ENCODE peak calls at places on chromosomes 7 and 10, in six cellular contexts. One of them, this sample, is unnamed.

GRCh38 chr10:31745612-31746376 is 182.8 kb downstream of the ARHGAP12 start:
- DNase-seq in breast epithelium: no peak
- DNase-seq in transverse colon: no peak
- DNase-seq in Panc1: peak; percentile 81
- DNase-seq in sigmoid colon: no peak
- DNase-seq in HCT116: peak; percentile 48
- DNase-seq in this sample: no peak

GRCh38 chr7:36986429-36987362 is 262.4 kb upstream of the AOAH start:
- DNase-seq in breast epithelium: no peak
- DNase-seq in Panc1: peak; percentile 27
- DNase-seq in sigmoid colon: no peak
- DNase-seq in HCT116: peak; percentile 34
- DNase-seq in transverse colon: peak; percentile 53
- DNase-seq in this sample: no peak

GRCh38 chr7:115094163-115094562 is 172.3 kb downstream of the MDFIC start:
- DNase-seq in Panc1: no peak
- DNase-seq in breast epithelium: no peak
- DNase-seq in HCT116: no peak
- DNase-seq in sigmoid colon: no peak
- DNase-seq in transverse colon: no peak
- DNase-seq in this sample: no peak

GRCh38 chr10:69928339-69928738 is 124.3 kb upstream of the MACROH2A2 start:
- DNase-seq in breast epithelium: no peak
- DNase-seq in transverse colon: no peak
- DNase-seq in sigmoid colon: no peak
- DNase-seq in HCT116: no peak
- DNase-seq in Panc1: no peak
- DNase-seq in this sample: no peak

GRCh38 chr7:155161690-155162089 is 91.6 kb downstream of the HTR5A start:
- DNase-seq in breast epithelium: no peak
- DNase-seq in transverse colon: no peak
- DNase-seq in Panc1: no peak
- DNase-seq in HCT116: no peak
- DNase-seq in sigmoid colon: no peak
- DNase-seq in this sample: no peak

GRCh38 chr7:30968747-30969603 is 5.2 kb downstream of the GHRHR start:
- DNase-seq in transverse colon: no peak
- DNase-seq in HCT116: no peak
- DNase-seq in sigmoid colon: peak; percentile 59
- DNase-seq in breast epithelium: no peak
- DNase-seq in Panc1: no peak
- DNase-seq in this sample: peak; percentile 74

GRCh38 chr10:96341219-96342182 is 17.3 kb downstream of the OPALIN start:
- DNase-seq in HCT116: no peak
- DNase-seq in transverse colon: no peak
- DNase-seq in Panc1: no peak
- DNase-seq in breast epithelium: no peak
- DNase-seq in sigmoid colon: no peak
- DNase-seq in this sample: no peak

GRCh38 chr7:47342646-47343045 is 239.3 kb downstream of the TNS3 start:
- DNase-seq in Panc1: no peak
- DNase-seq in transverse colon: peak; percentile 3
- DNase-seq in breast epithelium: no peak
- DNase-seq in sigmoid colon: no peak
- DNase-seq in HCT116: no peak
- DNase-seq in this sample: no peak

GRCh38 chr10:7410800-7411670 is at the start of gene SFMBT2:
- DNase-seq in sigmoid colon: peak; percentile 78
- DNase-seq in transverse colon: peak; percentile 59
- DNase-seq in Panc1: no peak
- DNase-seq in breast epithelium: no peak
- DNase-seq in HCT116: no peak
- DNase-seq in this sample: no peak

GRCh38 chr10:69479241-69479730 is 28.0 kb downstream of the TSPAN15 start:
- DNase-seq in Panc1: no peak
- DNase-seq in sigmoid colon: peak; percentile 85
- DNase-seq in transverse colon: no peak
- DNase-seq in HCT116: no peak
- DNase-seq in breast epithelium: no peak
- DNase-seq in this sample: no peak

GRCh38 chr10:129768437-129769355 is 195.4 kb downstream of the EBF3 start:
- DNase-seq in HCT116: no peak
- DNase-seq in Panc1: no peak
- DNase-seq in sigmoid colon: no peak
- DNase-seq in breast epithelium: peak; percentile 14
- DNase-seq in transverse colon: peak; percentile 4
- DNase-seq in this sample: peak; percentile 44

GRCh38 chr7:140512317-140513000 is 33.2 kb upstream of the MKRN1 start:
- DNase-seq in Panc1: no peak
- DNase-seq in transverse colon: peak; percentile 96
- DNase-seq in sigmoid colon: peak; percentile 72
- DNase-seq in HCT116: peak; percentile 27
- DNase-seq in breast epithelium: peak; percentile 30
- DNase-seq in this sample: no peak

GRCh38 chr10:78462728-78463228 is 429.1 kb downstream of the RPS24 start:
- DNase-seq in Panc1: no peak
- DNase-seq in HCT116: no peak
- DNase-seq in transverse colon: no peak
- DNase-seq in sigmoid colon: no peak
- DNase-seq in breast epithelium: no peak
- DNase-seq in this sample: no peak

GRCh38 chr7:134938141-134938540 is 48.2 kb upstream of the AGBL3 start:
- DNase-seq in transverse colon: no peak
- DNase-seq in HCT116: no peak
- DNase-seq in sigmoid colon: no peak
- DNase-seq in Panc1: no peak
- DNase-seq in breast epithelium: no peak
- DNase-seq in this sample: no peak

GRCh38 chr7:134941185-134941900 is 45.0 kb upstream of the AGBL3 start:
- DNase-seq in breast epithelium: peak; percentile 39
- DNase-seq in HCT116: no peak
- DNase-seq in transverse colon: no peak
- DNase-seq in Panc1: no peak
- DNase-seq in sigmoid colon: no peak
- DNase-seq in this sample: no peak

GRCh38 chr7:134940711-134941110 is 45.6 kb upstream of the AGBL3 start:
- DNase-seq in breast epithelium: no peak
- DNase-seq in sigmoid colon: no peak
- DNase-seq in transverse colon: no peak
- DNase-seq in HCT116: no peak
- DNase-seq in Panc1: no peak
- DNase-seq in this sample: no peak

GRCh38 chr7:134936893-134937520 is 49.3 kb upstream of the AGBL3 start:
- DNase-seq in transverse colon: no peak
- DNase-seq in HCT116: no peak
- DNase-seq in Panc1: no peak
- DNase-seq in breast epithelium: no peak
- DNase-seq in sigmoid colon: no peak
- DNase-seq in this sample: no peak

GRCh38 chr7:134939136-134939535 is 47.2 kb upstream of the AGBL3 start:
- DNase-seq in breast epithelium: no peak
- DNase-seq in sigmoid colon: no peak
- DNase-seq in Panc1: no peak
- DNase-seq in HCT116: no peak
- DNase-seq in transverse colon: no peak
- DNase-seq in this sample: no peak
- H3K27ac ChIP-seq in breast epithelium: peak overlapping the region; percentile 11
- H3K27ac ChIP-seq in sigmoid colon: peak overlapping the region; percentile 86
- H3K27ac ChIP-seq in Panc1: no peak overlapping the region
- H3K27ac ChIP-seq in HCT116: no peak overlapping the region
- H3K27ac ChIP-seq in transverse colon: no peak overlapping the region
- H3K27ac ChIP-seq in this sample: no peak overlapping the region

DNA sequence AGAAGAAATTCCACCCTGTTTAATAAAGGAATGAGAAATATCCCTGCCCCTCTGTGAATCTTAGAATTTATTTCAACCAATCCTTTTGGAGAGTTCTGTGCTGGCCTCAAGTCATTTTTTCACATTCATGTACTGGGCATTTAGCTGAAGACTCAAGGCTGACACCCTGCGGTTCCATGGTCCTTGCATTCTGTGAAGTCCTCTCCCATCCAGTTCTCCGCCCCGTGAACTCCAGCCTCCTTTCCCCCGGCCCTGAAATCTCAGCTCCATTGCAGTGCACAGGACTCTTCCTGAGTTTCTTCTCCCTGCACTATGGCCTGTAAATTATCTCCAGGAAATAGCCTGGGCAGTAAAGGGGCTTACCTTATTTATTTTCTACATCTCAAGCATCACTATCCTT is 183.0 kb upstream of the KCND2 start:
- DNase-seq in sigmoid colon: no peak
- DNase-seq in HCT116: peak; percentile 2
- DNase-seq in transverse colon: no peak
- DNase-seq in Panc1: no peak
- DNase-seq in breast epithelium: no peak
- DNase-seq in this sample: no peak
- TF ChIP-seq POLR2AphosphoS5 in sigmoid colon: no peak
- TF ChIP-seq POLR2AphosphoS5 in HCT116: no peak
- TF ChIP-seq POLR2AphosphoS5 in transverse colon: no peak
- TF ChIP-seq POLR2AphosphoS5 in Panc1: no peak
- TF ChIP-seq POLR2AphosphoS5 in breast epithelium: no peak
- TF ChIP-seq POLR2AphosphoS5 in this sample: no peak

GRCh38 chr7:73741600-73741999 is 3.0 kb upstream of the ABHD11 start:
- DNase-seq in sigmoid colon: no peak
- DNase-seq in breast epithelium: no peak
- DNase-seq in HCT116: no peak
- DNase-seq in transverse colon: no peak
- DNase-seq in Panc1: no peak
- DNase-seq in this sample: no peak
- H3K27ac ChIP-seq in sigmoid colon: no peak overlapping the region
- H3K27ac ChIP-seq in breast epithelium: peak overlapping the region; percentile 99
- H3K27ac ChIP-seq in HCT116: peak overlapping the region; percentile 94
- H3K27ac ChIP-seq in transverse colon: peak overlapping the region; percentile 98
- H3K27ac ChIP-seq in Panc1: peak overlapping the region; percentile 74
- H3K27ac ChIP-seq in this sample: peak overlapping the region; percentile 75

GRCh38 chr10:24944512-24945255 is 7.7 kb downstream of the PRTFDC1 start:
- DNase-seq in HCT116: peak; percentile 79
- DNase-seq in sigmoid colon: no peak
- DNase-seq in Panc1: no peak
- DNase-seq in breast epithelium: no peak
- DNase-seq in transverse colon: peak; percentile 69
- DNase-seq in this sample: no peak
- TF ChIP-seq POLR2AphosphoS5 in HCT116: peak; percentile 52
- TF ChIP-seq POLR2AphosphoS5 in sigmoid colon: no peak
- TF ChIP-seq POLR2AphosphoS5 in Panc1: no peak
- TF ChIP-seq POLR2AphosphoS5 in breast epithelium: no peak
- TF ChIP-seq POLR2AphosphoS5 in transverse colon: peak; percentile 44
- TF ChIP-seq POLR2AphosphoS5 in this sample: no peak

GRCh38 chr10:13842119-13842518 is 255.4 kb downstream of the PRPF18 start:
- DNase-seq in Panc1: no peak
- DNase-seq in sigmoid colon: no peak
- DNase-seq in transverse colon: no peak
- DNase-seq in HCT116: no peak
- DNase-seq in breast epithelium: no peak
- DNase-seq in this sample: peak; percentile 9

GRCh38 chr10:13837966-13838365 is 251.2 kb downstream of the PRPF18 start:
- DNase-seq in sigmoid colon: no peak
- DNase-seq in breast epithelium: no peak
- DNase-seq in Panc1: no peak
- DNase-seq in transverse colon: no peak
- DNase-seq in HCT116: no peak
- DNase-seq in this sample: no peak

GRCh38 chr10:13839030-13839429 is 252.3 kb downstream of the PRPF18 start:
- DNase-seq in breast epithelium: no peak
- DNase-seq in HCT116: no peak
- DNase-seq in transverse colon: no peak
- DNase-seq in Panc1: no peak
- DNase-seq in sigmoid colon: no peak
- DNase-seq in this sample: no peak

GRCh38 chr10:13840036-13840435 is 253.3 kb downstream of the PRPF18 start:
- DNase-seq in Panc1: no peak
- DNase-seq in sigmoid colon: no peak
- DNase-seq in transverse colon: no peak
- DNase-seq in HCT116: no peak
- DNase-seq in breast epithelium: no peak
- DNase-seq in this sample: peak; percentile 7

GRCh38 chr10:13839430-13839986 is 252.7 kb downstream of the PRPF18 start:
- DNase-seq in sigmoid colon: peak; percentile 77
- DNase-seq in breast epithelium: no peak
- DNase-seq in HCT116: no peak
- DNase-seq in transverse colon: no peak
- DNase-seq in Panc1: no peak
- DNase-seq in this sample: no peak
- H3K27ac ChIP-seq in sigmoid colon: peak overlapping the region; percentile 34
- H3K27ac ChIP-seq in breast epithelium: no peak overlapping the region
- H3K27ac ChIP-seq in HCT116: no peak overlapping the region
- H3K27ac ChIP-seq in transverse colon: peak overlapping the region; percentile 0
- H3K27ac ChIP-seq in Panc1: no peak overlapping the region
- H3K27ac ChIP-seq in this sample: no peak overlapping the region

DNA sequence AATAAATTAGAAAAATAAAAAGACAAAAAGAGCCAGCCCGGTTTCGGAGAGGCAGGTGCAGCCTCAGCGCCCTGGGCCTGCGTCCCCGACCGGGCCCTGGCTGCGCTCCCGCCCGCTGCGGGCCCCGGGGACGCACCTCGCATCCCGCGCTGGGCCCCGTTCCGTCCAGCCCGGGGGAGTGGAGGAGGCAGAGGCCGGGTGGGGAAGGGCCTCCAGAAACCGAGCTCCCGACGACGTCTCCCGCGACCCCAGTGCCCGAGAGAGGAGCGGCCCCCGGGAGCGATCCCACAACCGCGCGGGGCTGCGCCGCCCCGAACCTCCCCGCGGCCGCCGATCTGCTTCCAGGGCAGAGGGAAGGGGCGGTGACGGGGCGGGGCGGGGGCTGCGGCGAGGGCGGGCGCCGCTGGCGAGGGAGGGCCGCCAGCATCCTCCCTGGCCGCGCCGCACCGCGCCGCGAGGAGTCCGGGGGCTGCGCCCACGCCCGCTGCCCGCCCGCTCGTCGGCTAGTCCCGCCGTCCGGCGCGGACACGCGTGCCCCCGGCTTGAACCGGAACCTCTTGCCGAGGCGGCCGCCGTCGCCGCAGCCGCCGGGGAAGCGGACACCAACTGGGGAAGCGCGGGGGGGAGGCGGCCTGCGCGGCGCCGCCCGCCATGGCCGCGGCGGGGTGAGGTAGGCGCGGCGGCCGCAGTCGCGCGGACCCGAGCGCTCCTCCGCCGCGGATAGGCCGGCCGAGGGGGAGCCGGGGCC is at the start of gene CCNY:
- DNase-seq in HCT116: no peak
- DNase-seq in breast epithelium: peak; percentile 41
- DNase-seq in Panc1: no peak
- DNase-seq in sigmoid colon: peak; percentile 87
- DNase-seq in transverse colon: peak; percentile 85
- DNase-seq in this sample: peak; percentile 88
- TF ChIP-seq POLR2AphosphoS5 in HCT116: peak; percentile 81
- TF ChIP-seq POLR2AphosphoS5 in breast epithelium: peak; percentile 72
- TF ChIP-seq POLR2AphosphoS5 in Panc1: peak; percentile 53
- TF ChIP-seq POLR2AphosphoS5 in sigmoid colon: peak; percentile 90
- TF ChIP-seq POLR2AphosphoS5 in transverse colon: peak; percentile 81
- TF ChIP-seq POLR2AphosphoS5 in this sample: no peak

This sample was measured in suprapubic skin.